ENCODE peak calls at places on chromosomes 2 and 18, in ten cellular contexts. One of them, this sample, is unnamed.
A peak's percentile ranks its signal among the peaks of the same experiment; 100 is the strongest.

GRCh38 chr2:25756444-25757022 is 83.2 kb upstream of the DTNB start:
- DNase-seq in hypothalamus: no peak
- DNase-seq in left cardiac atrium: no peak
- DNase-seq in NCI-H2081: no peak
- DNase-seq in activated naive CD4-positive, alpha-beta T cell treated with anti-CD3 and anti-CD28 coated beads, Interleukin-2, amount 10 ng/mL, durations not matched to agents 7 days and 5 days: no peak
- DNase-seq in NCI-H524: no peak
- DNase-seq in amniotic stem cell: no peak
- DNase-seq in left colon: no peak
- DNase-seq in nephron progenitor cell: no peak
- DNase-seq in fibroblast of pulmonary artery: no peak
- DNase-seq in this sample: no peak

GRCh38 chr2:182173944-182174622 is 188.4 kb downstream of the PPP1R1C start:
- DNase-seq in nephron progenitor cell: no peak
- DNase-seq in left colon: no peak
- DNase-seq in fibroblast of pulmonary artery: no peak
- DNase-seq in NCI-H524: no peak
- DNase-seq in activated naive CD4-positive, alpha-beta T cell treated with anti-CD3 and anti-CD28 coated beads, Interleukin-2, amount 10 ng/mL, durations not matched to agents 7 days and 5 days: no peak
- DNase-seq in left cardiac atrium: no peak
- DNase-seq in NCI-H2081: no peak
- DNase-seq in hypothalamus: no peak
- DNase-seq in amniotic stem cell: no peak
- DNase-seq in this sample: no peak

GRCh38 chr2:226799211-226799975 is at the start of gene IRS1:
- DNase-seq in activated naive CD4-positive, alpha-beta T cell treated with anti-CD3 and anti-CD28 coated beads, Interleukin-2, amount 10 ng/mL, durations not matched to agents 7 days and 5 days: peak; percentile 77
- DNase-seq in hypothalamus: peak; percentile 66
- DNase-seq in left colon: peak; percentile 61
- DNase-seq in fibroblast of pulmonary artery: peak; percentile 86
- DNase-seq in left cardiac atrium: peak; percentile 78
- DNase-seq in nephron progenitor cell: peak; percentile 81
- DNase-seq in amniotic stem cell: peak; percentile 60
- DNase-seq in NCI-H2081: peak; percentile 77
- DNase-seq in NCI-H524: peak; percentile 70
- DNase-seq in this sample: peak; percentile 89

GRCh38 chr2:236342951-236343350 is 78.7 kb upstream of the ASB18 start:
- DNase-seq in activated naive CD4-positive, alpha-beta T cell treated with anti-CD3 and anti-CD28 coated beads, Interleukin-2, amount 10 ng/mL, durations not matched to agents 7 days and 5 days: no peak
- DNase-seq in left cardiac atrium: no peak
- DNase-seq in nephron progenitor cell: no peak
- DNase-seq in amniotic stem cell: no peak
- DNase-seq in hypothalamus: no peak
- DNase-seq in fibroblast of pulmonary artery: no peak
- DNase-seq in NCI-H2081: no peak
- DNase-seq in NCI-H524: no peak
- DNase-seq in left colon: no peak
- DNase-seq in this sample: no peak

GRCh38 chr18:74745658-74746403 is 148.2 kb downstream of the ZNF407 start:
- DNase-seq in left colon: no peak
- DNase-seq in nephron progenitor cell: no peak
- DNase-seq in fibroblast of pulmonary artery: peak; percentile 52
- DNase-seq in NCI-H524: no peak
- DNase-seq in amniotic stem cell: peak; percentile 50
- DNase-seq in activated naive CD4-positive, alpha-beta T cell treated with anti-CD3 and anti-CD28 coated beads, Interleukin-2, amount 10 ng/mL, durations not matched to agents 7 days and 5 days: no peak
- DNase-seq in NCI-H2081: peak; percentile 27
- DNase-seq in hypothalamus: no peak
- DNase-seq in left cardiac atrium: no peak
- DNase-seq in this sample: no peak

GRCh38 chr2:203820969-203821368 is 46.6 kb upstream of the CTLA4 start:
- DNase-seq in hypothalamus: no peak
- DNase-seq in NCI-H2081: no peak
- DNase-seq in nephron progenitor cell: no peak
- DNase-seq in NCI-H524: no peak
- DNase-seq in left cardiac atrium: no peak
- DNase-seq in activated naive CD4-positive, alpha-beta T cell treated with anti-CD3 and anti-CD28 coated beads, Interleukin-2, amount 10 ng/mL, durations not matched to agents 7 days and 5 days: no peak
- DNase-seq in fibroblast of pulmonary artery: no peak
- DNase-seq in left colon: no peak
- DNase-seq in amniotic stem cell: no peak
- DNase-seq in this sample: peak; percentile 72

GRCh38 chr2:234058881-234059280 is 8.4 kb downstream of the SPP2 start:
- DNase-seq in hypothalamus: no peak
- DNase-seq in left cardiac atrium: no peak
- DNase-seq in NCI-H2081: no peak
- DNase-seq in amniotic stem cell: no peak
- DNase-seq in activated naive CD4-positive, alpha-beta T cell treated with anti-CD3 and anti-CD28 coated beads, Interleukin-2, amount 10 ng/mL, durations not matched to agents 7 days and 5 days: no peak
- DNase-seq in left colon: no peak
- DNase-seq in nephron progenitor cell: no peak
- DNase-seq in NCI-H524: no peak
- DNase-seq in fibroblast of pulmonary artery: no peak
- DNase-seq in this sample: no peak

GRCh38 chr2:98026927-98027522 is 31.3 kb upstream of the TMEM131 start:
- DNase-seq in activated naive CD4-positive, alpha-beta T cell treated with anti-CD3 and anti-CD28 coated beads, Interleukin-2, amount 10 ng/mL, durations not matched to agents 7 days and 5 days: no peak
- DNase-seq in NCI-H524: no peak
- DNase-seq in hypothalamus: no peak
- DNase-seq in left cardiac atrium: no peak
- DNase-seq in amniotic stem cell: no peak
- DNase-seq in fibroblast of pulmonary artery: no peak
- DNase-seq in left colon: no peak
- DNase-seq in nephron progenitor cell: no peak
- DNase-seq in NCI-H2081: no peak
- DNase-seq in this sample: peak; percentile 94

GRCh38 chr2:46306988-46307655 is 9.9 kb downstream of the EPAS1 start:
- DNase-seq in fibroblast of pulmonary artery: no peak
- DNase-seq in left cardiac atrium: no peak
- DNase-seq in left colon: no peak
- DNase-seq in nephron progenitor cell: no peak
- DNase-seq in NCI-H2081: no peak
- DNase-seq in NCI-H524: no peak
- DNase-seq in amniotic stem cell: no peak
- DNase-seq in activated naive CD4-positive, alpha-beta T cell treated with anti-CD3 and anti-CD28 coated beads, Interleukin-2, amount 10 ng/mL, durations not matched to agents 7 days and 5 days: no peak
- DNase-seq in hypothalamus: no peak
- DNase-seq in this sample: no peak

GRCh38 chr2:9952856-9953503 is 1.5 kb downstream of the GRHL1 start:
- DNase-seq in left colon: no peak
- DNase-seq in activated naive CD4-positive, alpha-beta T cell treated with anti-CD3 and anti-CD28 coated beads, Interleukin-2, amount 10 ng/mL, durations not matched to agents 7 days and 5 days: no peak
- DNase-seq in amniotic stem cell: no peak
- DNase-seq in left cardiac atrium: no peak
- DNase-seq in fibroblast of pulmonary artery: no peak
- DNase-seq in hypothalamus: no peak
- DNase-seq in NCI-H524: no peak
- DNase-seq in NCI-H2081: no peak
- DNase-seq in nephron progenitor cell: no peak
- DNase-seq in this sample: no peak

GRCh38 chr18:73249030-73249429 is 381.2 kb upstream of the NETO1 start:
- DNase-seq in NCI-H524: no peak
- DNase-seq in left cardiac atrium: no peak
- DNase-seq in hypothalamus: no peak
- DNase-seq in NCI-H2081: no peak
- DNase-seq in activated naive CD4-positive, alpha-beta T cell treated with anti-CD3 and anti-CD28 coated beads, Interleukin-2, amount 10 ng/mL, durations not matched to agents 7 days and 5 days: no peak
- DNase-seq in left colon: no peak
- DNase-seq in amniotic stem cell: no peak
- DNase-seq in nephron progenitor cell: no peak
- DNase-seq in fibroblast of pulmonary artery: no peak
- DNase-seq in this sample: no peak

GRCh38 chr2:85753525-85754312 is at the start of gene ATOH8:
- DNase-seq in nephron progenitor cell: peak; percentile 69
- DNase-seq in hypothalamus: peak; percentile 61
- DNase-seq in activated naive CD4-positive, alpha-beta T cell treated with anti-CD3 and anti-CD28 coated beads, Interleukin-2, amount 10 ng/mL, durations not matched to agents 7 days and 5 days: peak; percentile 54
- DNase-seq in NCI-H524: peak; percentile 75
- DNase-seq in left colon: peak; percentile 73
- DNase-seq in amniotic stem cell: no peak
- DNase-seq in fibroblast of pulmonary artery: peak; percentile 76
- DNase-seq in left cardiac atrium: peak; percentile 82
- DNase-seq in NCI-H2081: peak; percentile 69
- DNase-seq in this sample: no peak

GRCh38 chr18:50039736-50040135 is 155.2 kb downstream of the MYO5B start:
- DNase-seq in NCI-H524: no peak
- DNase-seq in hypothalamus: no peak
- DNase-seq in activated naive CD4-positive, alpha-beta T cell treated with anti-CD3 and anti-CD28 coated beads, Interleukin-2, amount 10 ng/mL, durations not matched to agents 7 days and 5 days: no peak
- DNase-seq in left colon: no peak
- DNase-seq in nephron progenitor cell: no peak
- DNase-seq in NCI-H2081: no peak
- DNase-seq in left cardiac atrium: no peak
- DNase-seq in fibroblast of pulmonary artery: no peak
- DNase-seq in amniotic stem cell: no peak
- DNase-seq in this sample: no peak

GRCh38 chr2:112577756-112578155 is 6.7 kb upstream of the CHCHD5 start:
- DNase-seq in hypothalamus: no peak
- DNase-seq in NCI-H524: no peak
- DNase-seq in amniotic stem cell: no peak
- DNase-seq in NCI-H2081: no peak
- DNase-seq in nephron progenitor cell: no peak
- DNase-seq in activated naive CD4-positive, alpha-beta T cell treated with anti-CD3 and anti-CD28 coated beads, Interleukin-2, amount 10 ng/mL, durations not matched to agents 7 days and 5 days: no peak
- DNase-seq in fibroblast of pulmonary artery: peak; percentile 42
- DNase-seq in left colon: no peak
- DNase-seq in left cardiac atrium: no peak
- DNase-seq in this sample: no peak

GRCh38 chr2:12700989-12701388 is 15.7 kb upstream of the TRIB2 start:
- DNase-seq in NCI-H524: no peak
- DNase-seq in left cardiac atrium: no peak
- DNase-seq in amniotic stem cell: no peak
- DNase-seq in hypothalamus: no peak
- DNase-seq in nephron progenitor cell: no peak
- DNase-seq in NCI-H2081: no peak
- DNase-seq in fibroblast of pulmonary artery: peak; percentile 52
- DNase-seq in left colon: no peak
- DNase-seq in activated naive CD4-positive, alpha-beta T cell treated with anti-CD3 and anti-CD28 coated beads, Interleukin-2, amount 10 ng/mL, durations not matched to agents 7 days and 5 days: no peak
- DNase-seq in this sample: no peak

GRCh38 chr2:77746780-77747179 is 224.6 kb upstream of the LRRTM4 start:
- DNase-seq in hypothalamus: no peak
- DNase-seq in fibroblast of pulmonary artery: no peak
- DNase-seq in left colon: no peak
- DNase-seq in left cardiac atrium: no peak
- DNase-seq in nephron progenitor cell: no peak
- DNase-seq in amniotic stem cell: no peak
- DNase-seq in NCI-H2081: peak; percentile 23
- DNase-seq in activated naive CD4-positive, alpha-beta T cell treated with anti-CD3 and anti-CD28 coated beads, Interleukin-2, amount 10 ng/mL, durations not matched to agents 7 days and 5 days: no peak
- DNase-seq in NCI-H524: no peak
- DNase-seq in this sample: no peak

GRCh38 chr2:142822190-142822589 is 55.3 kb upstream of the KYNU start:
- DNase-seq in left cardiac atrium: no peak
- DNase-seq in activated naive CD4-positive, alpha-beta T cell treated with anti-CD3 and anti-CD28 coated beads, Interleukin-2, amount 10 ng/mL, durations not matched to agents 7 days and 5 days: no peak
- DNase-seq in fibroblast of pulmonary artery: no peak
- DNase-seq in amniotic stem cell: no peak
- DNase-seq in NCI-H524: no peak
- DNase-seq in left colon: no peak
- DNase-seq in NCI-H2081: no peak
- DNase-seq in nephron progenitor cell: no peak
- DNase-seq in hypothalamus: no peak
- DNase-seq in this sample: no peak

GRCh38 chr2:232522014-232522854 is 2.0 kb downstream of the PRSS56 start:
- DNase-seq in amniotic stem cell: no peak
- DNase-seq in left colon: no peak
- DNase-seq in left cardiac atrium: peak; percentile 63
- DNase-seq in NCI-H524: peak; percentile 24
- DNase-seq in nephron progenitor cell: peak; percentile 87
- DNase-seq in hypothalamus: peak; percentile 39
- DNase-seq in fibroblast of pulmonary artery: peak; percentile 23
- DNase-seq in activated naive CD4-positive, alpha-beta T cell treated with anti-CD3 and anti-CD28 coated beads, Interleukin-2, amount 10 ng/mL, durations not matched to agents 7 days and 5 days: peak; percentile 71
- DNase-seq in NCI-H2081: peak; percentile 15
- DNase-seq in this sample: peak; percentile 75

GRCh38 chr2:118835739-118836410 is 11.6 kb downstream of the EN1 start:
- DNase-seq in activated naive CD4-positive, alpha-beta T cell treated with anti-CD3 and anti-CD28 coated beads, Interleukin-2, amount 10 ng/mL, durations not matched to agents 7 days and 5 days: no peak
- DNase-seq in NCI-H2081: no peak
- DNase-seq in NCI-H524: no peak
- DNase-seq in hypothalamus: no peak
- DNase-seq in amniotic stem cell: no peak
- DNase-seq in fibroblast of pulmonary artery: no peak
- DNase-seq in left colon: no peak
- DNase-seq in nephron progenitor cell: no peak
- DNase-seq in left cardiac atrium: no peak
- DNase-seq in this sample: no peak

GRCh38 chr2:121075006-121075545 is 209.9 kb downstream of the TFCP2L1 start:
- DNase-seq in nephron progenitor cell: peak; percentile 60
- DNase-seq in left colon: no peak
- DNase-seq in activated naive CD4-positive, alpha-beta T cell treated with anti-CD3 and anti-CD28 coated beads, Interleukin-2, amount 10 ng/mL, durations not matched to agents 7 days and 5 days: no peak
- DNase-seq in left cardiac atrium: peak; percentile 61
- DNase-seq in NCI-H524: peak; percentile 90
- DNase-seq in amniotic stem cell: peak; percentile 50
- DNase-seq in hypothalamus: no peak
- DNase-seq in fibroblast of pulmonary artery: peak; percentile 82
- DNase-seq in NCI-H2081: peak; percentile 64
- DNase-seq in this sample: peak; percentile 75

GRCh38 chr2:27123302-27124150 is at the start of gene ABHD1:
- DNase-seq in left colon: peak; percentile 50
- DNase-seq in nephron progenitor cell: peak; percentile 79
- DNase-seq in NCI-H2081: peak; percentile 36
- DNase-seq in hypothalamus: peak; percentile 59
- DNase-seq in activated naive CD4-positive, alpha-beta T cell treated with anti-CD3 and anti-CD28 coated beads, Interleukin-2, amount 10 ng/mL, durations not matched to agents 7 days and 5 days: peak; percentile 76
- DNase-seq in fibroblast of pulmonary artery: no peak
- DNase-seq in left cardiac atrium: peak; percentile 74
- DNase-seq in NCI-H524: peak; percentile 50
- DNase-seq in amniotic stem cell: no peak
- DNase-seq in this sample: peak; percentile 69

GRCh38 chr18:80171190-80171872 is 62.3 kb downstream of the ADNP2 start:
- DNase-seq in left colon: no peak
- DNase-seq in left cardiac atrium: peak; percentile 62
- DNase-seq in NCI-H2081: no peak
- DNase-seq in fibroblast of pulmonary artery: peak; percentile 50
- DNase-seq in hypothalamus: peak; percentile 44
- DNase-seq in amniotic stem cell: peak; percentile 22
- DNase-seq in nephron progenitor cell: peak; percentile 69
- DNase-seq in activated naive CD4-positive, alpha-beta T cell treated with anti-CD3 and anti-CD28 coated beads, Interleukin-2, amount 10 ng/mL, durations not matched to agents 7 days and 5 days: peak; percentile 63
- DNase-seq in NCI-H524: no peak
- DNase-seq in this sample: peak; percentile 82

GRCh38 chr2:203683932-203684556 is 22.4 kb upstream of the CD28 start:
- DNase-seq in amniotic stem cell: peak; percentile 28
- DNase-seq in nephron progenitor cell: no peak
- DNase-seq in left cardiac atrium: peak; percentile 33
- DNase-seq in hypothalamus: no peak
- DNase-seq in NCI-H2081: no peak
- DNase-seq in NCI-H524: no peak
- DNase-seq in activated naive CD4-positive, alpha-beta T cell treated with anti-CD3 and anti-CD28 coated beads, Interleukin-2, amount 10 ng/mL, durations not matched to agents 7 days and 5 days: no peak
- DNase-seq in fibroblast of pulmonary artery: peak; percentile 97
- DNase-seq in left colon: no peak
- DNase-seq in this sample: peak; percentile 38

GRCh38 chr2:209277444-209277843 is 146.4 kb upstream of the MAP2 start:
- DNase-seq in left colon: no peak
- DNase-seq in left cardiac atrium: no peak
- DNase-seq in hypothalamus: no peak
- DNase-seq in NCI-H2081: no peak
- DNase-seq in nephron progenitor cell: no peak
- DNase-seq in NCI-H524: no peak
- DNase-seq in activated naive CD4-positive, alpha-beta T cell treated with anti-CD3 and anti-CD28 coated beads, Interleukin-2, amount 10 ng/mL, durations not matched to agents 7 days and 5 days: no peak
- DNase-seq in amniotic stem cell: no peak
- DNase-seq in fibroblast of pulmonary artery: no peak
- DNase-seq in this sample: no peak

GRCh38 chr18:24595556-24595955 is 135.1 kb downstream of the HRH4 start:
- DNase-seq in amniotic stem cell: no peak
- DNase-seq in fibroblast of pulmonary artery: no peak
- DNase-seq in activated naive CD4-positive, alpha-beta T cell treated with anti-CD3 and anti-CD28 coated beads, Interleukin-2, amount 10 ng/mL, durations not matched to agents 7 days and 5 days: no peak
- DNase-seq in left colon: no peak
- DNase-seq in hypothalamus: no peak
- DNase-seq in left cardiac atrium: no peak
- DNase-seq in nephron progenitor cell: no peak
- DNase-seq in NCI-H524: peak; percentile 45
- DNase-seq in NCI-H2081: no peak
- DNase-seq in this sample: no peak

GRCh38 chr2:223723954-223724411 is 113.4 kb downstream of the AP1S3 start:
- DNase-seq in left colon: no peak
- DNase-seq in hypothalamus: no peak
- DNase-seq in left cardiac atrium: no peak
- DNase-seq in NCI-H524: no peak
- DNase-seq in nephron progenitor cell: peak; percentile 50
- DNase-seq in activated naive CD4-positive, alpha-beta T cell treated with anti-CD3 and anti-CD28 coated beads, Interleukin-2, amount 10 ng/mL, durations not matched to agents 7 days and 5 days: no peak
- DNase-seq in amniotic stem cell: no peak
- DNase-seq in fibroblast of pulmonary artery: no peak
- DNase-seq in NCI-H2081: peak; percentile 14
- DNase-seq in this sample: no peak

GRCh38 chr2:216713691-216714411 is 18.5 kb upstream of the IGFBP5 start:
- DNase-seq in left colon: no peak
- DNase-seq in NCI-H524: no peak
- DNase-seq in activated naive CD4-positive, alpha-beta T cell treated with anti-CD3 and anti-CD28 coated beads, Interleukin-2, amount 10 ng/mL, durations not matched to agents 7 days and 5 days: no peak
- DNase-seq in amniotic stem cell: peak; percentile 80
- DNase-seq in NCI-H2081: no peak
- DNase-seq in hypothalamus: peak; percentile 27
- DNase-seq in fibroblast of pulmonary artery: peak; percentile 81
- DNase-seq in left cardiac atrium: peak; percentile 53
- DNase-seq in nephron progenitor cell: no peak
- DNase-seq in this sample: no peak

GRCh38 chr18:31301201-31301655 is 16.7 kb upstream of the DSG1 start:
- DNase-seq in fibroblast of pulmonary artery: peak; percentile 38
- DNase-seq in nephron progenitor cell: no peak
- DNase-seq in hypothalamus: no peak
- DNase-seq in NCI-H2081: no peak
- DNase-seq in left colon: no peak
- DNase-seq in amniotic stem cell: no peak
- DNase-seq in NCI-H524: no peak
- DNase-seq in left cardiac atrium: no peak
- DNase-seq in activated naive CD4-positive, alpha-beta T cell treated with anti-CD3 and anti-CD28 coated beads, Interleukin-2, amount 10 ng/mL, durations not matched to agents 7 days and 5 days: no peak
- DNase-seq in this sample: no peak

This sample was measured in Karpas-422.